ENCODE peak calls at places on chromosomes 13 and 19, in four cellular contexts. One of them, this sample, is unnamed.

GRCh38 chr13:114015111-114015551 is 41.3 kb upstream of the C13orf46 start:
- DNase-seq in fibroblast of lung: no peak
- DNase-seq in kidney epithelial cell: no peak
- DNase-seq in stomach: peak; percentile 58
- DNase-seq in this sample: no peak

GRCh38 chr19:42003506-42004294 is 9.7 kb upstream of the ATP1A3 start:
- DNase-seq in fibroblast of lung: no peak
- DNase-seq in kidney epithelial cell: no peak
- DNase-seq in stomach: no peak
- DNase-seq in this sample: no peak

GRCh38 chr19:33278403-33279269 is 23.7 kb downstream of the CEBPA start:
- DNase-seq in fibroblast of lung: no peak
- DNase-seq in kidney epithelial cell: no peak
- DNase-seq in stomach: no peak
- DNase-seq in this sample: no peak

GRCh38 chr19:39413903-39414608 is 1.6 kb downstream of the PLEKHG2 start:
- DNase-seq in fibroblast of lung: no peak
- DNase-seq in kidney epithelial cell: no peak
- DNase-seq in stomach: no peak
- DNase-seq in this sample: no peak

GRCh38 chr19:16868423-16869130 is 20.2 kb upstream of the F2RL3 start:
- DNase-seq in fibroblast of lung: no peak
- DNase-seq in kidney epithelial cell: no peak
- DNase-seq in stomach: no peak
- DNase-seq in this sample: no peak

GRCh38 chr13:42996584-42996983 is 4.5 kb upstream of the EPSTI1 start:
- DNase-seq in fibroblast of lung: peak; percentile 82
- DNase-seq in kidney epithelial cell: peak; percentile 50
- DNase-seq in stomach: no peak
- DNase-seq in this sample: peak; percentile 81

GRCh38 chr13:45817833-45818232 is 33.7 kb downstream of the SIAH3 start:
- DNase-seq in fibroblast of lung: no peak
- DNase-seq in kidney epithelial cell: no peak
- DNase-seq in stomach: no peak
- DNase-seq in this sample: no peak

GRCh38 chr13:38415233-38415632 is 65.6 kb downstream of the UFM1 start:
- DNase-seq in fibroblast of lung: no peak
- DNase-seq in kidney epithelial cell: no peak
- DNase-seq in stomach: no peak
- DNase-seq in this sample: no peak

GRCh38 chr19:44512326-44513298 is 12.3 kb upstream of the ZNF180 start:
- DNase-seq in fibroblast of lung: peak; percentile 35
- DNase-seq in kidney epithelial cell: peak; percentile 7
- DNase-seq in stomach: no peak
- DNase-seq in this sample: peak; percentile 34

GRCh38 chr19:29528350-29528945 is 2.7 kb downstream of the VSTM2B start:
- DNase-seq in fibroblast of lung: peak; percentile 60
- DNase-seq in kidney epithelial cell: peak; percentile 1
- DNase-seq in stomach: no peak
- DNase-seq in this sample: peak; percentile 7

GRCh38 chr13:33033361-33033812 is 17.2 kb downstream of the KL start:
- DNase-seq in fibroblast of lung: no peak
- DNase-seq in kidney epithelial cell: no peak
- DNase-seq in stomach: no peak
- DNase-seq in this sample: no peak

GRCh38 chr19:29565171-29565570 is 39.4 kb downstream of the VSTM2B start:
- DNase-seq in fibroblast of lung: no peak
- DNase-seq in kidney epithelial cell: no peak
- DNase-seq in stomach: no peak
- DNase-seq in this sample: no peak

GRCh38 chr13:113216165-113217056 is 7.0 kb downstream of the CUL4A start:
- DNase-seq in fibroblast of lung: peak; percentile 84
- DNase-seq in kidney epithelial cell: peak; percentile 38
- DNase-seq in stomach: peak; percentile 60
- DNase-seq in this sample: no peak

GRCh38 chr13:98050041-98050466 is 92.8 kb upstream of the FARP1 start:
- DNase-seq in fibroblast of lung: peak; percentile 36
- DNase-seq in kidney epithelial cell: peak; percentile 23
- DNase-seq in stomach: no peak
- DNase-seq in this sample: no peak

GRCh38 chr13:112711528-112712265 is 21.9 kb downstream of the ATP11A start:
- DNase-seq in fibroblast of lung: peak; percentile 98
- DNase-seq in kidney epithelial cell: peak; percentile 95
- DNase-seq in stomach: peak; percentile 74
- DNase-seq in this sample: peak; percentile 96

GRCh38 chr19:10763399-10763798 is 45.5 kb downstream of the DNM2 start:
- DNase-seq in fibroblast of lung: no peak
- DNase-seq in kidney epithelial cell: no peak
- DNase-seq in stomach: no peak
- DNase-seq in this sample: no peak

GRCh38 chr19:29491995-29492577 is 33.7 kb upstream of the VSTM2B start:
- DNase-seq in fibroblast of lung: no peak
- DNase-seq in kidney epithelial cell: no peak
- DNase-seq in stomach: no peak
- DNase-seq in this sample: no peak

GRCh38 chr19:29516358-29516725 is 9.5 kb upstream of the VSTM2B start:
- DNase-seq in fibroblast of lung: no peak
- DNase-seq in kidney epithelial cell: no peak
- DNase-seq in stomach: no peak
- DNase-seq in this sample: no peak

GRCh38 chr13:43363156-43363918 is 340.0 kb downstream of the DNAJC15 start:
- DNase-seq in fibroblast of lung: peak; percentile 81
- DNase-seq in kidney epithelial cell: no peak
- DNase-seq in stomach: no peak
- DNase-seq in this sample: peak; percentile 16

GRCh38 chr13:113493315-113493951 is 2.9 kb upstream of the DCUN1D2 start:
- DNase-seq in fibroblast of lung: peak; percentile 97
- DNase-seq in kidney epithelial cell: peak; percentile 96
- DNase-seq in stomach: no peak
- DNase-seq in this sample: peak; percentile 89

GRCh38 chr19:46732966-46733692 is 12.7 kb upstream of the FKRP start:
- DNase-seq in fibroblast of lung: peak; percentile 78
- DNase-seq in kidney epithelial cell: no peak
- DNase-seq in stomach: no peak
- DNase-seq in this sample: no peak

GRCh38 chr13:73782781-73783180 is 351.4 kb downstream of the KLF12 start:
- DNase-seq in fibroblast of lung: peak; percentile 67
- DNase-seq in kidney epithelial cell: no peak
- DNase-seq in stomach: no peak
- DNase-seq in this sample: peak; percentile 68

GRCh38 chr19:44345969-44346368 is 10.5 kb downstream of the ZNF112 start:
- DNase-seq in fibroblast of lung: peak; percentile 9
- DNase-seq in kidney epithelial cell: no peak
- DNase-seq in stomach: no peak
- DNase-seq in this sample: no peak

GRCh38 chr19:4233282-4233853 is 4.0 kb downstream of the EBI3 start:
- DNase-seq in fibroblast of lung: no peak
- DNase-seq in kidney epithelial cell: no peak
- DNase-seq in stomach: peak; percentile 54
- DNase-seq in this sample: no peak

GRCh38 chr19:6947745-6948144 is 60.4 kb downstream of the ADGRE1 start:
- DNase-seq in fibroblast of lung: peak; percentile 29
- DNase-seq in kidney epithelial cell: no peak
- DNase-seq in stomach: no peak
- DNase-seq in this sample: no peak

GRCh38 chr19:41441321-41441945 is 1.5 kb upstream of the ERICH4 start:
- DNase-seq in fibroblast of lung: no peak
- DNase-seq in kidney epithelial cell: no peak
- DNase-seq in stomach: no peak
- DNase-seq in this sample: no peak

GRCh38 chr13:37313383-37313782 is 207.9 kb upstream of the CSNK1A1L start:
- DNase-seq in fibroblast of lung: peak; percentile 95
- DNase-seq in kidney epithelial cell: no peak
- DNase-seq in stomach: no peak
- DNase-seq in this sample: peak; percentile 71

GRCh38 chr13:31320946-31321345 is 121.2 kb downstream of the B3GLCT start:
- DNase-seq in fibroblast of lung: no peak
- DNase-seq in kidney epithelial cell: no peak
- DNase-seq in stomach: no peak
- DNase-seq in this sample: no peak

GRCh38 chr13:79457948-79458347 is 23.0 kb upstream of the NDFIP2 start:
- DNase-seq in fibroblast of lung: peak; percentile 86
- DNase-seq in kidney epithelial cell: no peak
- DNase-seq in stomach: no peak
- DNase-seq in this sample: peak; percentile 36

GRCh38 chr19:45275370-45275971 is 24.4 kb downstream of the MARK4 start:
- DNase-seq in fibroblast of lung: no peak
- DNase-seq in kidney epithelial cell: no peak
- DNase-seq in stomach: no peak
- DNase-seq in this sample: no peak

GRCh38 chr13:112220296-112220875 is 153.4 kb downstream of the SOX1 start:
- DNase-seq in fibroblast of lung: no peak
- DNase-seq in kidney epithelial cell: no peak
- DNase-seq in stomach: no peak
- DNase-seq in this sample: no peak

GRCh38 chr13:113854238-113855011 is 9.5 kb downstream of the GAS6 start:
- DNase-seq in fibroblast of lung: peak; percentile 66
- DNase-seq in kidney epithelial cell: no peak
- DNase-seq in stomach: no peak
- DNase-seq in this sample: no peak

GRCh38 chr19:3987619-3988371 is 2.5 kb upstream of the EEF2 start:
- DNase-seq in fibroblast of lung: peak; percentile 59
- DNase-seq in kidney epithelial cell: peak; percentile 32
- DNase-seq in stomach: peak; percentile 93
- DNase-seq in this sample: peak; percentile 66

GRCh38 chr13:89454736-89455135 is 1783.6 kb downstream of the SLITRK5 start:
- DNase-seq in fibroblast of lung: no peak
- DNase-seq in kidney epithelial cell: no peak
- DNase-seq in stomach: no peak
- DNase-seq in this sample: no peak

GRCh38 chr13:30991922-30992321 is 59.5 kb downstream of the TEX26 start:
- DNase-seq in fibroblast of lung: no peak
- DNase-seq in kidney epithelial cell: no peak
- DNase-seq in stomach: no peak
- DNase-seq in this sample: no peak

GRCh38 chr19:7497292-7497691 is 8.5 kb upstream of the PEX11G start:
- DNase-seq in fibroblast of lung: no peak
- DNase-seq in kidney epithelial cell: no peak
- DNase-seq in stomach: no peak
- DNase-seq in this sample: no peak

GRCh38 chr13:112956516-112957294 is 12.3 kb upstream of the MCF2L start:
- DNase-seq in fibroblast of lung: no peak
- DNase-seq in kidney epithelial cell: no peak
- DNase-seq in stomach: no peak
- DNase-seq in this sample: no peak

GRCh38 chr19:55365245-55365644 is 2.2 kb upstream of the GARIN5B start:
- DNase-seq in fibroblast of lung: no peak
- DNase-seq in kidney epithelial cell: no peak
- DNase-seq in stomach: no peak
- DNase-seq in this sample: no peak

GRCh38 chr19:55362990-55363716 is at the start of gene GARIN5B:
- DNase-seq in fibroblast of lung: no peak
- DNase-seq in kidney epithelial cell: no peak
- DNase-seq in stomach: no peak
- DNase-seq in this sample: no peak

GRCh38 chr19:55368106-55368505 is 2.2 kb downstream of the IL11 start:
- DNase-seq in fibroblast of lung: no peak
- DNase-seq in kidney epithelial cell: no peak
- DNase-seq in stomach: no peak
- DNase-seq in this sample: no peak

GRCh38 chr19:55366790-55367189 is 3.5 kb downstream of the IL11 start:
- DNase-seq in fibroblast of lung: no peak
- DNase-seq in kidney epithelial cell: no peak
- DNase-seq in stomach: no peak
- DNase-seq in this sample: no peak

DNA sequence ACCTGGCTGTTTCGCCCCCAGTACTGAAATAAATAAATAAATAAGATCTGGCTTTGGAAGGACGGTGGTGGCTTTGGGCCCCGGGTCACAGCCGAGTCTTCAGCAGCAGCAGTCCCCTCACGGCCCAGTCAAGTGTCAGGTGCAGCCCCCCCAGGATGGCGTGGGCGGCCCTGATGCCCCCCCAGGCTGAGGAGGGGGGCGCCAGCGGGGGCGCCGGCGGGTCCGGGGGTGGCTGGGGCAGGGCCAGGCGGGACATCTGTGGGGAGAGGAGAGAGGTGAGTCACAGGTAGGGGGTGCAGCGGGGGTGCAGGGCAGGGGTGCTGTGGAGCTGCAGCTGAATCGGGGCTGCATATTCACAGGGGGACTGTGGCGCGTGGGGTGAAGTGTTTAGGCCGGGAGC is 2.9 kb upstream of the GARIN5B start:
- DNase-seq in fibroblast of lung: no peak
- DNase-seq in kidney epithelial cell: no peak
- DNase-seq in stomach: no peak
- DNase-seq in this sample: no peak
- H3K4me3 ChIP-seq in fibroblast of lung: no peak overlapping the region
- H3K4me3 ChIP-seq in kidney epithelial cell: no peak overlapping the region
- H3K4me3 ChIP-seq in stomach: no peak overlapping the region
- H3K4me3 ChIP-seq in this sample: no peak overlapping the region

DNA sequence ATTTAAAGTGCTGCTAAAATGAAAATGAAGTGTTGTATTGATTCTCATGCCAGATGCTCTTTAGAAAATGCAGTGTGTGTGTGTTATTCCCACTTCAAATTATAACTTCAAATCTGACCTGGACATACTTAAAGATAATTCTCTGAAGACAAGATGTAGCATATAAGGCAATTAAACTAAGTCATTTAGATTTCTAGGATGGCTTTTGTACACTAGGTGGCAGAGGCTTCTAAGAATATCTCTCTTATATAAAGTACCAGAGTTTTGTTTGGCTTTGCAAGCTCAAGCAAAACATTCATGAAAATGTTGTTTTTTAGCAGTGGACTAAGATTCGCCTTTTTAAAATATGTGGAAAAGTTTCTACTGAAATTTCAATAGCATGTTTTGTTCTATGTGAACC is 407.2 kb downstream of the GPC5 start:
- DNase-seq in fibroblast of lung: no peak
- DNase-seq in kidney epithelial cell: no peak
- DNase-seq in stomach: no peak
- DNase-seq in this sample: no peak
- TF ChIP-seq CTCF in fibroblast of lung: no peak
- TF ChIP-seq CTCF in kidney epithelial cell: peak; percentile 28
- TF ChIP-seq CTCF in stomach: no peak
- TF ChIP-seq CTCF in this sample: no peak

GRCh38 chr19:801861-802496 is 4.7 kb downstream of the PTBP1 start:
- DNase-seq in fibroblast of lung: peak; percentile 80
- DNase-seq in kidney epithelial cell: no peak
- DNase-seq in stomach: peak; percentile 60
- DNase-seq in this sample: no peak

GRCh38 chr19:802888-803561 is 5.8 kb downstream of the PTBP1 start:
- DNase-seq in fibroblast of lung: peak; percentile 40
- DNase-seq in kidney epithelial cell: no peak
- DNase-seq in stomach: no peak
- DNase-seq in this sample: no peak

GRCh38 chr19:802497-802887 is 5.2 kb downstream of the PTBP1 start:
- DNase-seq in fibroblast of lung: peak; percentile 41
- DNase-seq in kidney epithelial cell: no peak
- DNase-seq in stomach: no peak
- DNase-seq in this sample: no peak

GRCh38 chr19:800360-801029 is 3.2 kb downstream of the PTBP1 start:
- DNase-seq in fibroblast of lung: peak; percentile 56
- DNase-seq in kidney epithelial cell: peak; percentile 25
- DNase-seq in stomach: peak; percentile 69
- DNase-seq in this sample: no peak

GRCh38 chr19:801030-801860 is 4.0 kb downstream of the PTBP1 start:
- DNase-seq in fibroblast of lung: peak; percentile 49
- DNase-seq in kidney epithelial cell: no peak
- DNase-seq in stomach: peak; percentile 84
- DNase-seq in this sample: no peak
- H3K4me3 ChIP-seq in fibroblast of lung: no peak overlapping the region
- H3K4me3 ChIP-seq in kidney epithelial cell: peak overlapping the region; percentile 19
- H3K4me3 ChIP-seq in stomach: peak overlapping the region; percentile 97
- H3K4me3 ChIP-seq in this sample: peak overlapping the region; percentile 32

GRCh38 chr13:94431569-94431968 is 47.9 kb downstream of the DCT start:
- DNase-seq in fibroblast of lung: no peak
- DNase-seq in kidney epithelial cell: no peak
- DNase-seq in stomach: no peak
- DNase-seq in this sample: no peak
- TF ChIP-seq CTCF in fibroblast of lung: peak; percentile 23
- TF ChIP-seq CTCF in kidney epithelial cell: no peak
- TF ChIP-seq CTCF in stomach: no peak
- TF ChIP-seq CTCF in this sample: peak; percentile 46